ENCODE peak calls at places on chromosomes 6 and 20, in ten cellular contexts. J is PC-9; W is adrenal gland; X is lung; Z is cardiac muscle cell; L is BE2C; C is naive thymus-derived CD4-positive, alpha-beta T cell; E is breast epithelium; N is astrocyte; A is testis. O is an unnamed sample. For H3K36me3 and H3K27me3, the result is how much of the 10 kb centered on the place peaks cover.

GRCh38 chr6:53499094-53499493 is 45.8 kb downstream of the GCLC start:
- DNase-seq in A (no peak), Z (no peak), C (no peak), J (no peak), W (no peak), X (no peak), N (no peak), L (no peak), E (no peak), O (no peak)

GRCh38 chr6:73929421-73929820 is 233.4 kb downstream of the CD109 start:
- DNase-seq in W (no peak), X (no peak), L (no peak), A (no peak), Z (no peak), E (no peak), J (peak), N (no peak), C (no peak), O (no peak)

GRCh38 chr20:1955289-1955688 is 38.6 kb downstream of the PDYN start:
- DNase-seq in A (no peak), Z (no peak), E (no peak), X (no peak), W (no peak), N (no peak), C (no peak), J (no peak), L (no peak), O (peak)

GRCh38 chr6:62746968-62747367 is 460.9 kb upstream of the KHDRBS2 start:
- DNase-seq in Z (no peak), L (no peak), W (no peak), C (no peak), E (no peak), A (no peak), J (no peak), X (no peak), N (no peak), O (no peak)

GRCh38 chr20:3997446-3997845 is 17.9 kb downstream of the RNF24 start:
- DNase-seq in E (no peak), J (no peak), W (no peak), X (no peak), Z (no peak), L (no peak), N (no peak), A (no peak), C (no peak), O (no peak)

GRCh38 chr20:25127761-25128537 is 46.0 kb upstream of the VSX1 start:
- DNase-seq in C (no peak), E (no peak), Z (no peak), L (no peak), J (no peak), X (no peak), N (no peak), A (no peak), W (no peak), O (no peak)

GRCh38 chr6:142322504-142323198 is 20.8 kb downstream of the ADGRG6 start:
- DNase-seq in W (no peak), Z (no peak), X (no peak), E (no peak), J (no peak), N (no peak), L (no peak), C (no peak), A (no peak), O (no peak)

GRCh38 chr6:148947621-148948444 is 201.0 kb downstream of the UST start:
- DNase-seq in E (peak), L (peak), A (peak), Z (peak), C (peak), W (peak), X (peak), N (peak), J (peak), O (peak)

GRCh38 chr6:35048631-35049083 is 92.5 kb downstream of the TCP11 start:
- DNase-seq in W (peak), L (no peak), E (no peak), N (peak), J (no peak), X (no peak), Z (peak), C (peak), A (peak), O (peak)

GRCh38 chr20:50992733-50993457 is 30.0 kb downstream of the KCNG1 start:
- DNase-seq in N (peak), J (peak), W (no peak), Z (peak), E (no peak), L (peak), X (no peak), A (peak), C (peak), O (peak)

DNA sequence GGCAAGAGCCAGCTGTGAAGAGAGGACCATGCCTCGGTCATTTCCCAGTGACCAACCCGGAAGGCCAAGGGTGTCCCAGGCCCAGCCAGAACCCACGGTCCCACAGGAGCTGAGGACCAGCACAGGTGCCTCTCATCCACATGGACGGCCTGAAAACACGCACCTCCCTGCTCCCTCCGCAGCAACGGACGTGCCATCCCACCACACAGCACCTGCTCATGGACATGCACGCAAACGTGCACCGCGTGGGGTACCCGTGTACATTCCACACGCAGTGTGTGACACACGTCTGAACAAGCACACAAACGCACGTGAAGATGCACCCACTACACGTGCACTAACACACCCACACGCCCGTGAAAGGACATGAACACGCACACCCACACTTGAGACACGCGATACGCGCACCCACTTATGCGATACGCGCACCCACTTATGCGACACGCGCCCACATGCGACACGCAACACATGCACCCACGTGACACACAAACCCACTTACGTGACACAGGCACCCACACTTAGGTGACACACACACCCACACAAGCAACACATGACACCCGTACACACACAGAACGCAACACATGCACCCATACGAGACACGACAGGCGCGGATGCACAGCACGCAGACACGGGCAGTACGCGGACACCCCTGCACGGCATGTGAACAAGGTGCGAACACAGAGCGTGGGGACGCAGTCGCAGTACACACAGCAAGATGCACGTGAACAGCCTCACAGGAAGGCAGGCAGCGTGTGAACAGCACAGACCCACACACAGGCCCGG is 30.1 kb downstream of the LAMA5 start:
- DNase-seq in L (no peak), W (no peak), C (no peak), J (no peak), Z (no peak), A (no peak), X (no peak), E (no peak), N (no peak), O (no peak)
- H3K4me3 ChIP-seq in L (no peak), W (no peak), C (no peak), J (no peak), Z (no peak), A (no peak), X (no peak), E (no peak), N (no peak), O (no peak)

DNA sequence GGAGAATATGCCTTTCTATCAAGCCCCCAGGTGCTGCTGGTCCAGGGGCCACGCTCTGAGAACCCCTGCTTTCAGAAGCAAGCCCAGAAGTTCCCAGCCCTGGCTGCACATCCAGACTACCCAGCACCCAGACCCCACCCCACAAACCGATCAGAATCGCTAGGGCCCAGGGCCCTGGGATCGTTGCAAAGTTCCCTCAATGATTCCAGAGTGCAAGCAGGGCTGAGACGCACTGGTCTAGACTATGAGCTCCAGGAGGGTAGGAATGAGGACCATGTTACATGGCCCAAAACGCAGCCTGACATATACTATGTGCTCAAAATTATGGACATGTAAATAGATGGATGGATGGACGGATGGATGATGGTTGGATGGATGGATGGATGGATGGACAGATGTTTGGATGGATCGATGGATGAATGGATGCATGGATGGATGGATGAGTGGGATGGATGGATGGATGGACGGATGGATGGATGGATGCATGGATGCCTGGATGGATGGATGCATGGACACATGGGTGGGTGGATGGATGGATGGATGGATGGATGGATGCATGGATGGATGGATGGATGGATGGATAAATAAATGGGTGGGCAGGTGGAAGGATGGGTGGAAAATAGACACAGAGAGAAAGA is 194.1 kb downstream of the PREX1 start:
- DNase-seq in J (no peak), X (no peak), L (no peak), Z (no peak), A (no peak), N (no peak), C (no peak), E (no peak), W (no peak), O (no peak)
- H3K36me3 ChIP-seq in J (under half), X (half or more), L (under half), Z (under half), A (under half), N (under half), C (under half), E (under half), W (under half), O (under half)

GRCh38 chr6:50824505-50824904 is 5.8 kb downstream of the TFAP2B start:
- DNase-seq in W (no peak), E (no peak), N (no peak), C (no peak), J (no peak), L (no peak), Z (no peak), X (no peak), A (no peak), O (peak)

GRCh38 chr6:50826803-50827202 is 8.1 kb downstream of the TFAP2B start:
- DNase-seq in Z (no peak), W (no peak), C (no peak), E (no peak), A (no peak), J (no peak), N (no peak), X (no peak), L (no peak), O (no peak)

GRCh38 chr6:50825375-50826036 is 6.8 kb downstream of the TFAP2B start:
- DNase-seq in A (no peak), J (no peak), Z (no peak), X (no peak), C (no peak), W (no peak), E (no peak), N (no peak), L (peak), O (no peak)

GRCh38 chr6:50823130-50823920 is 4.7 kb downstream of the TFAP2B start:
- DNase-seq in C (no peak), N (no peak), X (no peak), E (no peak), L (peak), W (no peak), Z (no peak), A (no peak), J (no peak), O (peak)

GRCh38 chr6:50826037-50826761 is 7.5 kb downstream of the TFAP2B start:
- DNase-seq in L (no peak), W (no peak), E (no peak), C (no peak), A (no peak), J (no peak), X (no peak), N (no peak), Z (no peak), O (no peak)
- H3K27me3 ChIP-seq in L (under half), W (half or more), E (under half), C (under half), A (under half), J (under half), X (under half), N (under half), Z (half or more), O (half or more)

GRCh38 chr6:50818673-50819072 is at the start of gene TFAP2B:
- DNase-seq in X (no peak), L (peak), C (no peak), A (no peak), W (no peak), J (no peak), E (no peak), Z (no peak), N (no peak), O (no peak)
- H3K4me3 ChIP-seq in X (no peak), L (peak), C (no peak), A (peak), W (no peak), J (no peak), E (peak), Z (no peak), N (no peak), O (no peak)

DNA sequence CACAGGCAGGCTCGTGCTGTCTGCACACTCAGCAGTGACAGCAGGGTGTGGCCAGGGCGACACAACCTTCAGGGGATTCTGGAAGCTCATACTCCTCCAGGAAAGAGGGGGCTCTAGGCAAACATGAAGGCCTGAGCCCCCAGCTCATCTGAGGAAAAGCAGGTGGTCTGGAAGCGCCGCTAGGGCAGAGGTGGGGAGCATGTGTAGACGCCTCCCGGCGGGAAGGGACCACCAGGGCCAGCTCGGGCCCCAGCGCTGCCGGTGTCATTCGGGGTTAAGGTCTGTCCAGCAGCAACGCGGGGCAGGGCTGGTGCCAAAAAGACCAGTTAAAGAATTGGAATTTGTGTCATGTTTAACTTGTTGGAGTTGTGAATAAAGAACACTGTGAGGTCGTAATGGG is 39.3 kb upstream of the SYNJ2 start:
- DNase-seq in W (no peak), J (no peak), E (no peak), A (no peak), Z (no peak), C (no peak), L (no peak), X (no peak), N (no peak), O (no peak)
- H3K36me3 ChIP-seq in W (under half), J (under half), E (under half), A (under half), Z (under half), C (under half), L (under half), X (under half), N (under half), O (under half)